ENCODE peak calls at places on chromosomes 4 and X, in six cellular contexts. X is MM.1S, K is GM23338, T is neural progenitor cell, H is PC-3, A is GM23248. Y is an unnamed sample.

GRCh38 chrX:151754641-151755215 is 20.2 kb downstream of the CNGA2 start:
- DNase-seq in A (no peak), K (no peak), T (no peak), X (no peak), H (no peak), Y (no peak)

GRCh38 chr4:61740950-61741638 is 541.0 kb downstream of the ADGRL3 start:
- DNase-seq in K (peak), T (peak), A (no peak), H (no peak), X (peak), Y (peak)

GRCh38 chr4:153089781-153090180 is 114.5 kb upstream of the TRIM2 start:
- DNase-seq in H (no peak), X (peak), K (no peak), T (no peak), A (no peak), Y (no peak)

GRCh38 chr4:90078440-90078839 is 48.8 kb upstream of the CCSER1 start:
- DNase-seq in K (no peak), X (no peak), A (no peak), T (no peak), H (peak), Y (no peak)

GRCh38 chrX:131792356-131792749 is 230.7 kb upstream of the STK26 start:
- DNase-seq in H (peak), A (no peak), K (no peak), X (peak), T (no peak), Y (no peak)

GRCh38 chr4:92994727-92995126 is 691.0 kb downstream of the GRID2 start:
- DNase-seq in A (no peak), K (no peak), X (no peak), H (no peak), T (no peak), Y (no peak)

GRCh38 chr4:156607198-156607498 is 364.5 kb downstream of the PDGFC start:
- DNase-seq in H (no peak), T (no peak), K (no peak), X (no peak), A (no peak), Y (peak)

GRCh38 chrX:56764153-56764974 is 35.3 kb downstream of the NBDY start:
- DNase-seq in A (peak), X (peak), K (peak), H (peak), T (peak), Y (peak)

GRCh38 chr4:122824616-122825015 is 2.0 kb upstream of the FGF2 start:
- DNase-seq in X (no peak), H (no peak), T (no peak), A (peak), K (no peak), Y (no peak)
- H2AFZ ChIP-seq in X (no peak), H (peak), T (no peak), A (peak), K (no peak), Y (no peak)

DNA sequence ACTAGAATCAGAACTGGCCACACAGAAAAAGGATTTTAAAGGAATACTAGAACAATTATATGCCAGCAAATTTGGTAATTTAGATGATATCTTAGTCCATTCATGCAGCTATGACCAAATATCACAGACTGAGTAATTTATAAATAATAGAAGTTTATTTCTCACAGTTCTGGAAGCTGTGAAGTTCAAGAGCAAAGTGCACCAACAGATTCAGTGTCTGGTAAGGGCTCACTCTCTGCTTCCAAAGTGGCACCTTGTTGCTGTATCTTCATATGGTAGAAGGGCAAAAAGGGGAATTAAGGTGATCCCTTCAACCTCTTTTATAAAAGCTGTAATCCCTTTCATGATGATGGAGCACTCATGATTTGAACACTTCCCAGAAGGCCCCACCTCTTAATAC is 20.3 kb downstream of the TNIP2 start:
- DNase-seq in T (no peak), A (no peak), H (no peak), X (no peak), K (no peak), Y (no peak)
- TF ChIP-seq EZH2phosphoT487 in T (no peak), A (no peak), H (no peak), X (no peak), K (no peak), Y (no peak)

GRCh38 chrX:41067721-41068120 is 17.5 kb upstream of the USP9X start:
- DNase-seq in X (no peak), T (no peak), A (no peak), H (no peak), K (no peak), Y (no peak)
- H2AFZ ChIP-seq in X (no peak), T (no peak), A (no peak), H (no peak), K (no peak), Y (no peak)

GRCh38 chrX:77447339-77448149 is at the start of gene FGF16:
- DNase-seq in A (no peak), K (peak), T (peak), H (no peak), X (no peak), Y (no peak)
- TF ChIP-seq EZH2phosphoT487 in A (no peak), K (no peak), T (peak), H (no peak), X (no peak), Y (no peak)

GRCh38 chrX:22135994-22136684 is 104.0 kb downstream of the PHEX start:
- DNase-seq in A (peak), K (peak), T (peak), H (peak), X (peak), Y (peak)
- H2AFZ ChIP-seq in A (peak), K (no peak), T (no peak), H (peak), X (peak), Y (peak)

GRCh38 chrX:65866762-65867161 is 173.1 kb downstream of the VSIG4 start:
- DNase-seq in H (no peak), T (no peak), X (no peak), A (no peak), K (no peak), Y (no peak)
- TF ChIP-seq EZH2phosphoT487 in H (no peak), T (no peak), X (no peak), A (no peak), K (no peak), Y (no peak)

GRCh38 chr4:185796176-185796575 is 15.8 kb downstream of the SORBS2 start:
- DNase-seq in A (no peak), T (no peak), X (no peak), H (no peak), K (no peak), Y (no peak)
- H2AFZ ChIP-seq in A (no peak), T (no peak), X (no peak), H (no peak), K (no peak), Y (no peak)

GRCh38 chr4:3313139-3313538 is 20.3 kb downstream of the RGS12 start:
- DNase-seq in T (no peak), X (no peak), H (no peak), A (no peak), K (no peak), Y (no peak)
- TF ChIP-seq EZH2phosphoT487 in T (no peak), X (no peak), H (no peak), A (no peak), K (no peak), Y (no peak)

GRCh38 chr4:118034061-118034785 is at the start of gene NDST3:
- DNase-seq in T (peak), K (peak), A (peak), X (peak), H (peak), Y (peak)
- H2AFZ ChIP-seq in T (peak), K (peak), A (peak), X (peak), H (peak), Y (peak)

Y was measured in hepatocyte.